ENCODE peak calls at places on chromosomes 4 and X, in four cellular contexts. X is HEK293T, L is K562, P is GM12878. J is an unnamed sample.

GRCh38 chrX:34638116-34638515 is 19.0 kb downstream of the TMEM47 start:
- DNase-seq in X (no peak), P (no peak), L (peak), J (peak)

GRCh38 chrX:87528487-87528886 is 10.9 kb downstream of the KLHL4 start:
- DNase-seq in L (no peak), P (no peak), X (no peak), J (no peak)

GRCh38 chr4:78864405-78865024 is 74.7 kb downstream of the PAQR3 start:
- DNase-seq in X (peak), L (peak), P (peak), J (peak)

GRCh38 chr4:137896221-137896737 is 345.9 kb downstream of the SLC7A11 start:
- DNase-seq in X (no peak), L (no peak), P (no peak), J (no peak)

GRCh38 chrX:152072236-152072635 is 66.1 kb downstream of the MAGEA10 start:
- DNase-seq in L (peak), P (no peak), X (no peak), J (peak)

GRCh38 chrX:17500145-17500579 is 125.2 kb downstream of the NHS start:
- DNase-seq in P (no peak), L (no peak), X (no peak), J (no peak)

GRCh38 chr4:1323635-1324442 is 23.2 kb upstream of the UVSSA start:
- DNase-seq in P (no peak), L (no peak), X (no peak), J (no peak)

GRCh38 chr4:42339935-42340406 is 57.3 kb upstream of the SHISA3 start:
- DNase-seq in X (no peak), P (no peak), L (no peak), J (no peak)

GRCh38 chr4:176393306-176394013 is 73.7 kb downstream of the SPCS3 start:
- DNase-seq in X (peak), L (no peak), P (no peak), J (no peak)

GRCh38 chrX:95076449-95076848 is 1402.4 kb downstream of the FAM133A start:
- DNase-seq in L (peak), P (no peak), X (no peak), J (peak)

GRCh38 chr4:145772347-145772746 is 92.4 kb downstream of the C4orf51 start:
- DNase-seq in P (no peak), L (no peak), X (no peak), J (no peak)

GRCh38 chr4:56757270-56757746 is 64.2 kb downstream of the SPINK2 start:
- DNase-seq in X (no peak), P (no peak), L (no peak), J (no peak)

DNA sequence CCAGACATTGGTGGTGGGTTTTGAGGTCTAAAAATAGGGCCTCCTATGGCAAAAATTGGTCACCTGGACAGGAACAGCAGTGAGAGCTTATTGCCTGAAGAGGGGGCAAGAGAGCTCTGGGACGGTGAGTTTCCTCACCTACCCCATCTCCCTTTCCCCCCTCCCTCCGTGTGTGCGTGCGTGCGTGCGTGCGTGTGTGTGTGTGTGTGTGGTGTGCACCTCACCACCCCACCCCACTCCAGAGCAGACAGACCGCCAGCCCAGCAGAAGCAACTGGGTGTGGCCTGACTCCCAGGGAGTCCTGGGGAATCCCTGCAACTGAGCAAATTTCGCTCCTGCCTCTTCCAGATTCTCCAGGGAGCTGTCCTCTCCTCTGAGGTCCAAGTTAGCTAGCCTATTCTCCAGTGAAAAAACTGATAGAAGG is 44.7 kb downstream of the PRPS1 start:
- DNase-seq in L (peak), P (no peak), X (peak), J (peak)
- TF ChIP-seq FOXK2 in L (no peak), P (no peak), X (no peak), J (no peak)

GRCh38 chrX:16484338-16484737 is 165.6 kb upstream of the S100G start:
- DNase-seq in X (no peak), L (no peak), P (no peak), J (no peak)
- TF ChIP-seq FOXK2 in X (no peak), L (no peak), P (no peak), J (no peak)

DNA sequence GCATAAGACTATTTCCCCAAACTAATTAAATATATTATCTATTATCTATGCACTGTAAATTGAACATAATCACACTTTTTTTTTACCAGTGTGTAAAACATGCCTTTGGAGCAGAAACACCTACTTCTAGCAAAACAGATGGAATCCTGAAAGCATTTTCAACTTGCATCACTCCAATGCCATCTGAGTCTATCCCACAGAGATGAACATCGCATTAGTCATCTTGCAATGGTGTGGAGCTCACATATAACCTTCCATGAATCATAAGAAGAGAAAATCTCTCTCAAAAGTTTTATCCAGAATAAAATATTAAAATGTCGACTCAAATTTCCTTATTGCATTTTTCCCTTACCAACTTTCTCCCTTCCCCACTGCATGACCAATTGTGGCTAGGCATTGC is 406.7 kb upstream of the ACTRT1 start:
- DNase-seq in L (no peak), P (no peak), X (no peak), J (no peak)
- TF ChIP-seq FOXK2 in L (no peak), P (no peak), X (no peak), J (no peak)

GRCh38 chrX:139448996-139449395 is 81.5 kb upstream of the F9 start:
- DNase-seq in L (no peak), P (no peak), X (no peak), J (no peak)
- TF ChIP-seq FOXK2 in L (no peak), P (no peak), X (no peak), J (no peak)

J was measured in HepG2.